ENCODE peak calls at places on chromosomes 4 and X, in nine cellular contexts. V is anterior cingulate cortex; H is IMR-90; I is nucleus accumbens; S is upper lobe of right lung; P is activated CD4-positive, alpha-beta T cell treated with anti-CD3 and anti-CD28 coated beads for 24 hours; T is MCF 10A; G is NCI-H774; A is effector memory CD4-positive, alpha-beta T cell. K is an unnamed sample.

GRCh38 chr4:186144596-186145569 is 40.4 kb downstream of the FAM149A start:
- DNase-seq in S (peak), I (peak), T (peak), V (no peak), G (no peak), H (peak), A (no peak), P (no peak), K (peak)

GRCh38 chr4:7894677-7895181 is 44.9 kb downstream of the AFAP1 start:
- DNase-seq in P (no peak), A (no peak), S (no peak), T (no peak), H (no peak), I (no peak), V (no peak), G (no peak), K (no peak)

GRCh38 chr4:155174668-155175067 is 33.8 kb upstream of the NPY2R start:
- DNase-seq in V (no peak), T (no peak), P (no peak), H (no peak), I (no peak), A (no peak), S (no peak), G (no peak), K (no peak)

GRCh38 chrX:44874481-44875184 is 1.6 kb downstream of the KDM6A start:
- DNase-seq in S (no peak), T (peak), H (peak), G (peak), P (peak), I (peak), V (no peak), A (peak), K (peak)

GRCh38 chr4:2363056-2363719 is 55.3 kb downstream of the ZFYVE28 start:
- DNase-seq in I (no peak), G (no peak), H (no peak), P (no peak), V (no peak), T (no peak), A (no peak), S (peak), K (no peak)

GRCh38 chrX:9942086-9942485 is 25.1 kb upstream of the CLDN34 start:
- DNase-seq in H (no peak), P (peak), A (peak), G (no peak), T (no peak), V (no peak), S (no peak), I (no peak), K (no peak)

GRCh38 chr4:181956502-181956901 is 286.7 kb upstream of the TENM3 start:
- DNase-seq in V (no peak), G (no peak), P (no peak), S (no peak), T (no peak), A (no peak), H (no peak), I (no peak), K (peak)

GRCh38 chrX:132292753-132293152 is 73.5 kb upstream of the RAP2C start:
- DNase-seq in T (peak), H (peak), S (no peak), I (no peak), P (no peak), A (no peak), G (no peak), V (no peak), K (peak)

GRCh38 chr4:5878359-5878758 is 14.5 kb downstream of the CRMP1 start:
- DNase-seq in A (no peak), T (no peak), H (no peak), G (peak), P (no peak), I (no peak), S (no peak), V (no peak), K (no peak)

GRCh38 chr4:37970702-37971101 is 10.5 kb downstream of the PTTG2 start:
- DNase-seq in V (no peak), H (peak), S (peak), I (no peak), P (no peak), T (peak), A (peak), G (no peak), K (peak)

GRCh38 chrX:34903316-34903715 is 39.3 kb upstream of the FAM47B start:
- DNase-seq in H (peak), P (no peak), I (no peak), V (no peak), G (no peak), S (no peak), T (peak), A (no peak), K (no peak)

GRCh38 chr4:102223461-102223860 is 121.8 kb downstream of the SLC39A8 start:
- DNase-seq in I (no peak), T (no peak), S (no peak), V (no peak), A (no peak), H (no peak), P (no peak), G (no peak), K (no peak)

GRCh38 chr4:174686826-174687225 is 142.2 kb downstream of the GLRA3 start:
- DNase-seq in V (no peak), S (no peak), G (no peak), P (no peak), A (no peak), T (no peak), H (no peak), I (no peak), K (no peak)

GRCh38 chrX:21374163-21374993 is at the start of gene CNKSR2:
- DNase-seq in V (no peak), I (peak), P (peak), G (peak), S (peak), H (peak), A (peak), T (no peak), K (peak)

GRCh38 chrX:66018585-66019309 is 21.1 kb downstream of the VSIG4 start:
- DNase-seq in P (no peak), S (no peak), T (no peak), I (no peak), H (no peak), G (no peak), A (no peak), V (no peak), K (no peak)

GRCh38 chrX:31215277-31215815 is 143.5 kb upstream of the FTHL17 start:
- DNase-seq in V (no peak), S (no peak), I (no peak), P (no peak), T (no peak), H (no peak), G (no peak), A (no peak), K (no peak)

GRCh38 chrX:44675364-44676024 is 132.8 kb upstream of the FUNDC1 start:
- DNase-seq in I (peak), P (no peak), S (no peak), G (no peak), A (no peak), T (peak), V (no peak), H (peak), K (no peak)

GRCh38 chr4:92304636-92305035 is 870 bp downstream of the GRID2 start:
- DNase-seq in A (no peak), H (no peak), I (peak), G (no peak), T (no peak), V (no peak), P (no peak), S (no peak), K (peak)

GRCh38 chr4:6655924-6656323 is 15.4 kb downstream of the MRFAP1 start:
- DNase-seq in S (no peak), T (no peak), P (no peak), V (no peak), H (no peak), A (no peak), G (no peak), I (no peak), K (no peak)

GRCh38 chrX:138748480-138748879 is 37.0 kb upstream of the FGF13 start:
- DNase-seq in T (peak), A (no peak), P (no peak), G (peak), S (no peak), I (no peak), V (no peak), H (peak), K (peak)

GRCh38 chr4:95545526-95545925 is 3.2 kb downstream of the UNC5C start:
- DNase-seq in T (no peak), A (no peak), V (no peak), I (peak), S (no peak), H (no peak), G (no peak), P (no peak), K (no peak)

GRCh38 chrX:39599339-39599738 is 498.4 kb downstream of the BCOR start:
- DNase-seq in V (no peak), I (no peak), T (no peak), H (no peak), G (peak), P (no peak), A (no peak), S (no peak), K (no peak)

GRCh38 chr4:40283968-40284367 is 51.2 kb upstream of the CHRNA9 start:
- DNase-seq in V (no peak), S (no peak), I (no peak), H (no peak), P (peak), G (no peak), A (peak), T (peak), K (peak)

GRCh38 chr4:3683744-3684421 is 82.3 kb upstream of the ADRA2C start:
- DNase-seq in V (no peak), A (no peak), I (no peak), H (no peak), P (no peak), G (no peak), S (peak), T (no peak), K (no peak)

GRCh38 chr4:15525080-15525479 is 55.4 kb downstream of the CC2D2A start:
- DNase-seq in G (no peak), I (no peak), S (no peak), A (no peak), T (peak), P (no peak), H (no peak), V (no peak), K (no peak)

GRCh38 chr4:185028625-185029024 is 10.3 kb downstream of the HELT start:
- DNase-seq in P (no peak), V (no peak), H (no peak), I (no peak), G (no peak), A (no peak), T (no peak), S (no peak), K (no peak)

GRCh38 chrX:153773741-153774575 is 6.9 kb upstream of the SRPK3 start:
- DNase-seq in S (peak), I (no peak), H (no peak), G (no peak), V (no peak), P (no peak), T (no peak), A (no peak), K (no peak)

GRCh38 chrX:124506031-124506430 is 159.7 kb downstream of the SH2D1A start:
- DNase-seq in T (no peak), S (no peak), G (no peak), A (no peak), P (no peak), I (no peak), H (no peak), V (no peak), K (no peak)

GRCh38 chrX:96566856-96567255 is 117.8 kb upstream of the DIAPH2 start:
- DNase-seq in H (no peak), V (no peak), S (no peak), I (no peak), G (no peak), A (no peak), T (no peak), P (no peak), K (no peak)

GRCh38 chrX:147570483-147570882 is 341.2 kb upstream of the FMR1 start:
- DNase-seq in S (no peak), G (no peak), A (no peak), I (no peak), T (peak), P (no peak), V (no peak), H (no peak), K (peak)

GRCh38 chrX:10726647-10727046 is 106.3 kb upstream of the MID1 start:
- DNase-seq in G (no peak), V (no peak), A (no peak), S (no peak), P (no peak), I (no peak), H (peak), T (no peak), K (no peak)

GRCh38 chr4:164212714-164213113 is 541.2 kb upstream of the SMIM31 start:
- DNase-seq in S (no peak), H (no peak), A (no peak), T (peak), P (no peak), G (no peak), V (no peak), I (no peak), K (no peak)

GRCh38 chrX:48025561-48025960 is 18.8 kb downstream of the SPACA5 start:
- DNase-seq in P (peak), G (peak), A (no peak), S (no peak), I (peak), H (peak), V (no peak), T (peak), K (peak)